ENCODE peak calls at places on chromosome 13, in four cellular contexts. A, G, R and P are unnamed samples.

GRCh38 chr13:42048323-42048624 is 174 bp upstream of the DGKH start:
- DNase-seq in G (no peak), R (no peak), A (no peak), P (no peak)

GRCh38 chr13:112446347-112446861 is 70.2 kb downstream of the SPACA7 start:
- DNase-seq in G (no peak), A (no peak), R (no peak), P (no peak)

GRCh38 chr13:97226788-97227627 is 4.9 kb downstream of the MBNL2 start:
- DNase-seq in A (no peak), G (no peak), R (no peak), P (no peak)

GRCh38 chr13:114121496-114122466 is 10.6 kb downstream of the RASA3 start:
- DNase-seq in A (no peak), G (no peak), R (no peak), P (no peak)

GRCh38 chr13:112902669-112903068 is 66.3 kb upstream of the MCF2L start:
- DNase-seq in A (no peak), G (peak), R (no peak), P (no peak)

GRCh38 chr13:65966991-65967451 is 1263.1 kb downstream of the PCDH9 start:
- DNase-seq in G (no peak), R (no peak), A (no peak), P (no peak)

GRCh38 chr13:104641309-104641708 is 1575.1 kb upstream of the SLC10A2 start:
- DNase-seq in R (no peak), A (no peak), G (no peak), P (no peak)

GRCh38 chr13:44147222-44147621 is 226.4 kb upstream of the SERP2 start:
- DNase-seq in R (no peak), A (no peak), G (no peak), P (no peak)

GRCh38 chr13:94033830-94034642 is 445.4 kb downstream of the DCT start:
- DNase-seq in A (no peak), G (no peak), R (no peak), P (no peak)

GRCh38 chr13:44231786-44232516 is 141.7 kb upstream of the SERP2 start:
- DNase-seq in A (no peak), G (peak), R (no peak), P (no peak)

GRCh38 chr13:37023871-37024270 is 23.3 kb downstream of the EXOSC8 start:
- DNase-seq in A (no peak), R (no peak), G (no peak), P (no peak)

GRCh38 chr13:112175162-112176075 is 108.5 kb downstream of the SOX1 start:
- DNase-seq in G (no peak), A (no peak), R (no peak), P (no peak)

GRCh38 chr13:99845136-99845874 is 126.3 kb downstream of the ZIC5 start:
- DNase-seq in A (no peak), G (no peak), R (no peak), P (no peak)

GRCh38 chr13:22703601-22704209 is 477.1 kb upstream of the SGCG start:
- DNase-seq in R (no peak), G (no peak), A (no peak), P (no peak)

GRCh38 chr13:20489185-20489820 is 36.4 kb downstream of the CRYL1 start:
- DNase-seq in A (no peak), R (no peak), G (no peak), P (no peak)

GRCh38 chr13:26785845-26786630 is 25.5 kb upstream of the GPR12 start:
- DNase-seq in R (peak), A (no peak), G (no peak), P (no peak)

GRCh38 chr13:93226623-93227279 is at the start of gene GPC6:
- DNase-seq in G (no peak), A (no peak), R (no peak), P (no peak)

GRCh38 chr13:58018865-58019264 is 387.3 kb downstream of the PCDH17 start:
- DNase-seq in G (no peak), R (no peak), A (no peak), P (no peak)
- H3K27ac ChIP-seq in G (no peak), R (no peak), A (no peak), P (no peak)

DNA sequence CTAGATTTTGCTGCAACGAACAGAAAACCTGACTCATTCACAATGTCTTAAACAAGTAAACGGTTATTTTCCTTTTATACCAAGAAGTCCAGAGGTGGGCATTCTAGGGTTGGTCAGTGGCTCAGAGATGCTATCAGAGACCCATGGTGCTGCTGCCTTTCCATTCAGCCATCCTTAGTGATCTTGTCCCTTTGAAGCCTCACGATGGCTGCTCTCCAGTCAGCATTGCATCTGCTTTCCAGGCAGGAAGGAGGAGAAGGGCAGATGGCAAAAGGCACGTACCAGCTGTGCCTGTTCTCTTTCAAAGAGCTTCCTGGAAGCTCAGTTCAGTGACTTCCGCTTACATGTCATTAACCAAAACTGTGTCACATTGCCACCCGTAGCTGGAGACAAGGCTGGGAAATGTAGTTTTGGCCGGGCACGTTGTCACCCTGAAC is 30.1 kb downstream of the WDFY2 start:
- DNase-seq in R (peak), A (no peak), G (no peak), P (no peak)
- H3K27ac ChIP-seq in R (no peak), A (peak), G (no peak), P (peak)

GRCh38 chr13:48155850-48156249 is 60.9 kb upstream of the MED4 start:
- DNase-seq in G (no peak), R (no peak), A (no peak), P (no peak)
- H3K27ac ChIP-seq in G (peak), R (no peak), A (peak), P (no peak)

DNA sequence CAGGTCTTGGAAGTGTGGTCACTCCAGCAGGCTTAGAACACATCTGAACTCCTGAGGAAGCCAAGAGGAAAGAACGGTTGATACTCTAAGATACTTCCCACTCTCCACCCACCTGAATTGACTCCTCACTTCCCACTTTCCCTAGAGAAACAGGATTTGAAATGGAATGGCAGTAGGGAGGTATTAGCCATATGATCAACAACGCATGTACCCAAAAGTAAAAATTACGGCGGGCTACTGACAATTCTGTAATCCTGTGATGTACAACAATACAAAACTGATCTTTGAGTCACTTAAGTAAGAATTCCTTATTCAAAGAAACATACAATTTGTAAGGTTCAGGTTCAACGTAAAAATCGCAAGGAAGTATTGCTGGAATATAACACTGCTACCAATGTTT is 3.2 kb downstream of the SPRY2 start:
- DNase-seq in G (no peak), R (no peak), A (no peak), P (no peak)
- H3K27ac ChIP-seq in G (peak), R (peak), A (peak), P (peak)

GRCh38 chr13:28357846-28358496 is 137.0 kb downstream of the FLT1 start:
- DNase-seq in R (no peak), G (no peak), A (no peak), P (no peak)
- H3K27ac ChIP-seq in R (no peak), G (no peak), A (no peak), P (no peak)

GRCh38 chr13:28820099-28821051 is at the start of gene MTUS2:
- DNase-seq in A (no peak), G (no peak), R (no peak), P (no peak)
- H3K27ac ChIP-seq in A (no peak), G (no peak), R (no peak), P (no peak)

GRCh38 chr13:46580362-46580839 is 27.4 kb downstream of the LRCH1 start:
- DNase-seq in G (no peak), R (no peak), A (no peak), P (no peak)

GRCh38 chr13:46577656-46578589 is 25.0 kb downstream of the LRCH1 start:
- DNase-seq in R (no peak), G (no peak), A (no peak), P (no peak)

GRCh38 chr13:46575321-46575721 is 22.4 kb downstream of the LRCH1 start:
- DNase-seq in R (no peak), A (no peak), G (no peak), P (no peak)

GRCh38 chr13:46575843-46576242 is 22.9 kb downstream of the LRCH1 start:
- DNase-seq in G (no peak), A (no peak), R (peak), P (no peak)

DNA sequence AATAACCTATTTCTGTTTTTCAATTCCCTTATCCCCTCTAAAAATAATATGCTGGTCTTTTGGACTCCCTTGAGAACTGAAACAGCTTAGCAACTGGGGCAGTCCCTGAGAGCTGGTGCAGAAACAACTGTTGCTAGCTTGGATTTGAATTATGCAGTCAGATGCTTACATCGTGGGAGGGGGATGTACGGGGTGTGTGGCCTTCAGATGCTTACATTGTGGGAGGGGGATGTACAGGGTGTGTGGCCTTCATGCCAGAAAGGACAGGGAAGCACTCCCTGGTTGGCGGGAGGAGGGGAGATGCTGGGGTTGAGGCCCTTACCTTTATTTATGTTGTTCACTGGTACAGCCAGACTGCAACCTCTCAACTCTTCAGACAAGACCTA is 25.6 kb downstream of the LRCH1 start:
- DNase-seq in G (no peak), R (no peak), A (no peak), P (no peak)
- H3K27ac ChIP-seq in G (no peak), R (no peak), A (peak), P (no peak)